ENCODE peak calls at places on chromosomes 13 and 19, in ten cellular contexts. V, B, W, Q, H, L, U, K, R and M are unnamed samples.

GRCh38 chr19:13428352-13428751 is 77.9 kb downstream of the CACNA1A start:
- DNase-seq in L (no peak), W (no peak), R (peak), H (peak), K (no peak), V (peak), B (no peak), Q (peak), U (no peak), M (no peak)

GRCh38 chr13:85665286-85665685 is 133.9 kb downstream of the SLITRK6 start:
- DNase-seq in Q (no peak), B (no peak), H (no peak), L (no peak), K (no peak), W (no peak), U (no peak), R (no peak), V (no peak), M (no peak)

GRCh38 chr13:113243847-113244246 is 34.4 kb downstream of the CUL4A start:
- DNase-seq in Q (no peak), V (no peak), H (no peak), L (no peak), R (no peak), K (no peak), W (no peak), U (no peak), B (no peak), M (no peak)

GRCh38 chr13:110726726-110727125 is 13.2 kb downstream of the ING1 start:
- DNase-seq in V (peak), B (no peak), H (no peak), U (no peak), Q (peak), W (no peak), L (no peak), R (no peak), K (no peak), M (peak)

GRCh38 chr19:17772172-17772571 is 20.9 kb downstream of the FCHO1 start:
- DNase-seq in W (no peak), V (no peak), U (no peak), B (no peak), L (no peak), Q (no peak), R (no peak), K (no peak), H (no peak), M (no peak)

GRCh38 chr19:28351761-28352160 is 861.2 kb downstream of the UQCRFS1 start:
- DNase-seq in L (peak), W (no peak), Q (no peak), H (peak), V (no peak), U (no peak), K (no peak), R (no peak), B (no peak), M (no peak)

GRCh38 chr19:11247391-11247790 is 8.0 kb downstream of the ANGPTL8 start:
- DNase-seq in W (no peak), V (no peak), R (no peak), U (peak), L (no peak), Q (no peak), B (no peak), K (no peak), H (no peak), M (no peak)

GRCh38 chr13:110226051-110226562 is 80.8 kb downstream of the COL4A1 start:
- DNase-seq in R (no peak), V (no peak), K (no peak), B (no peak), L (no peak), H (no peak), Q (no peak), W (no peak), U (no peak), M (no peak)

GRCh38 chr19:55600336-55601028 is 394 bp downstream of the ZNF524 start:
- DNase-seq in W (peak), B (no peak), H (peak), V (peak), Q (no peak), L (no peak), U (peak), K (no peak), R (no peak), M (no peak)

GRCh38 chr19:31348416-31349159 is 648 bp downstream of the TSHZ3 start:
- DNase-seq in U (peak), L (no peak), V (peak), W (no peak), Q (no peak), H (peak), R (no peak), K (no peak), B (no peak), M (no peak)

GRCh38 chr13:94595006-94595942 is 678 bp downstream of the TGDS start:
- DNase-seq in U (peak), W (peak), L (no peak), K (no peak), B (no peak), R (no peak), H (peak), V (peak), Q (peak), M (no peak)

GRCh38 chr19:29969891-29970290 is 27.9 kb downstream of the URI1 start:
- DNase-seq in H (no peak), L (no peak), U (no peak), Q (no peak), W (no peak), R (no peak), V (no peak), K (no peak), B (no peak), M (no peak)

GRCh38 chr19:7644550-7644877 is 7.6 kb downstream of the STXBP2 start:
- DNase-seq in U (no peak), Q (no peak), H (no peak), L (no peak), B (no peak), V (no peak), K (no peak), W (no peak), R (no peak), M (no peak)

GRCh38 chr13:71864981-71865857 is 1.8 kb downstream of the DACH1 start:
- DNase-seq in R (peak), B (no peak), Q (peak), V (peak), W (peak), L (no peak), U (peak), H (no peak), K (no peak), M (no peak)

GRCh38 chr13:42228527-42228926 is 43.4 kb upstream of the AKAP11 start:
- DNase-seq in R (no peak), W (no peak), V (no peak), L (no peak), H (no peak), K (no peak), B (no peak), U (no peak), Q (no peak), M (no peak)

GRCh38 chr19:18871543-18871942 is 24.4 kb downstream of the CERS1 start:
- DNase-seq in B (no peak), Q (no peak), W (no peak), H (no peak), R (no peak), U (no peak), L (no peak), K (no peak), V (no peak), M (no peak)

GRCh38 chr13:106028916-106029315 is 506.5 kb downstream of the EFNB2 start:
- DNase-seq in Q (no peak), L (no peak), K (no peak), W (no peak), R (no peak), H (peak), V (no peak), U (no peak), B (no peak), M (no peak)

GRCh38 chr19:49492573-49493411 is 3.4 kb upstream of the RPS11 start:
- DNase-seq in H (peak), W (no peak), V (peak), Q (no peak), K (no peak), U (no peak), L (no peak), R (no peak), B (no peak), M (no peak)

GRCh38 chr13:30713133-30713532 is 22.2 kb upstream of the ALOX5AP start:
- DNase-seq in U (no peak), V (no peak), W (no peak), K (no peak), H (peak), R (peak), Q (peak), L (no peak), B (no peak), M (no peak)

GRCh38 chr13:105446197-105446596 is 1089.3 kb downstream of the EFNB2 start:
- DNase-seq in H (no peak), W (no peak), R (no peak), U (no peak), Q (no peak), L (no peak), V (no peak), B (no peak), K (no peak), M (no peak)

GRCh38 chr19:3827306-3827705 is 41.1 kb upstream of the MATK start:
- DNase-seq in V (no peak), H (no peak), B (no peak), Q (no peak), W (no peak), K (no peak), R (no peak), U (no peak), L (no peak), M (no peak)

GRCh38 chr19:20247016-20247683 is 80.1 kb downstream of the ZNF486 start:
- DNase-seq in R (no peak), L (no peak), B (no peak), H (peak), K (no peak), U (no peak), Q (peak), V (peak), W (peak), M (no peak)

GRCh38 chr19:10769533-10770491 is 51.9 kb downstream of the DNM2 start:
- DNase-seq in V (no peak), W (peak), H (peak), B (no peak), U (peak), L (no peak), K (no peak), Q (no peak), R (no peak), M (no peak)

GRCh38 chr13:99630269-99630898 is 129.1 kb downstream of the TM9SF2 start:
- DNase-seq in R (no peak), W (no peak), U (no peak), L (no peak), B (no peak), K (no peak), H (no peak), V (no peak), Q (no peak), M (no peak)

GRCh38 chr13:51958217-51958547 is 53.1 kb downstream of the ATP7B start:
- DNase-seq in U (no peak), H (no peak), W (no peak), L (no peak), B (no peak), V (no peak), K (no peak), R (peak), Q (no peak), M (no peak)

GRCh38 chr13:110017379-110017778 is 231.0 kb upstream of the IRS2 start:
- DNase-seq in L (peak), K (no peak), H (peak), V (no peak), U (no peak), B (no peak), W (no peak), Q (no peak), R (peak), M (no peak)

GRCh38 chr13:84649853-84650252 is 767.6 kb upstream of the SLITRK1 start:
- DNase-seq in Q (no peak), W (no peak), B (no peak), L (no peak), U (no peak), R (no peak), V (no peak), H (peak), K (no peak), M (no peak)

GRCh38 chr13:98476106-98476505 is 100.8 kb downstream of the STK24 start:
- DNase-seq in Q (peak), V (peak), R (no peak), L (no peak), B (no peak), U (no peak), H (no peak), K (no peak), W (no peak), M (no peak)

GRCh38 chr19:38698225-38699026 is 45.8 kb downstream of the CAPN12 start:
- DNase-seq in L (no peak), B (no peak), R (no peak), U (no peak), V (no peak), Q (no peak), K (no peak), H (no peak), W (no peak), M (no peak)

GRCh38 chr19:474126-475078 is 13.6 kb upstream of the SHC2 start:
- DNase-seq in Q (no peak), V (no peak), H (no peak), R (no peak), K (no peak), W (no peak), L (no peak), B (no peak), U (peak), M (no peak)

GRCh38 chr19:38441660-38442348 is 8.3 kb downstream of the RYR1 start:
- DNase-seq in W (no peak), U (no peak), H (peak), R (no peak), L (no peak), B (no peak), K (no peak), V (no peak), Q (peak), M (no peak)

GRCh38 chr19:4345656-4346383 is 2.5 kb downstream of the MPND start:
- DNase-seq in U (no peak), R (no peak), W (no peak), L (no peak), K (no peak), Q (no peak), H (no peak), B (no peak), V (no peak), M (no peak)

GRCh38 chr13:52359534-52359933 is 46.4 kb downstream of the THSD1 start:
- DNase-seq in L (no peak), R (no peak), K (no peak), V (no peak), Q (no peak), U (no peak), B (no peak), W (no peak), H (peak), M (no peak)

GRCh38 chr19:32767951-32768679 is 48.5 kb downstream of the TDRD12 start:
- DNase-seq in L (no peak), Q (no peak), R (no peak), K (no peak), W (no peak), H (no peak), V (no peak), U (no peak), B (no peak), M (no peak)

GRCh38 chr19:16185123-16185924 is at the start of gene FAM32A:
- DNase-seq in L (peak), Q (peak), V (peak), W (peak), U (peak), R (peak), K (peak), B (peak), H (peak), M (peak)

GRCh38 chr13:40058757-40059236 is 403.3 kb downstream of the COG6 start:
- DNase-seq in R (no peak), U (no peak), V (no peak), H (no peak), Q (no peak), L (no peak), W (no peak), B (no peak), K (no peak), M (no peak)

GRCh38 chr13:74929436-74929835 is 552.5 kb downstream of the TBC1D4 start:
- DNase-seq in L (no peak), V (no peak), R (no peak), K (no peak), Q (no peak), U (no peak), H (no peak), B (no peak), W (no peak), M (no peak)

GRCh38 chr19:55777528-55777927 is 8.6 kb downstream of the RFPL4AL1 start:
- DNase-seq in Q (peak), U (no peak), K (no peak), H (no peak), L (no peak), V (peak), W (no peak), B (no peak), R (peak), M (no peak)

GRCh38 chr13:93865235-93865634 is 614.2 kb downstream of the DCT start:
- DNase-seq in R (no peak), V (no peak), Q (no peak), U (no peak), H (no peak), K (no peak), L (no peak), B (no peak), W (no peak), M (no peak)